ENCODE peak calls at places on chromosomes 6 and 20, in five cellular contexts. E is CD8-positive, alpha-beta memory T cell; H is tibial artery; P is adrenal gland; C is neuronal stem cell. T is an unnamed sample. For H3K4me1, H3K36me3 and H3K9me3, the result is how much of the 10 kb centered on the place peaks cover.

GRCh38 chr20:61922936-61923335 is 142.7 kb downstream of the TAF4 start:
- DNase-seq in E (no peak), H (no peak), P (no peak), C (no peak), T (no peak)

GRCh38 chr6:3384346-3385143 is 72.3 kb downstream of the SLC22A23 start:
- DNase-seq in E (no peak), H (no peak), P (no peak), C (no peak), T (no peak)

GRCh38 chr6:45704056-45704790 is 311.4 kb downstream of the CLIC5 start:
- DNase-seq in E (no peak), H (no peak), P (no peak), C (no peak), T (no peak)

GRCh38 chr6:138691595-138692057 is 81.9 kb upstream of the CCDC28A start:
- DNase-seq in E (no peak), H (no peak), P (peak), C (peak), T (no peak)

GRCh38 chr6:4774715-4775590 is 1.3 kb upstream of the CDYL start:
- DNase-seq in E (peak), H (peak), P (peak), C (no peak), T (no peak)

GRCh38 chr6:42099340-42100028 is 42.9 kb downstream of the C6orf132 start:
- DNase-seq in E (no peak), H (no peak), P (peak), C (no peak), T (no peak)

GRCh38 chr20:58102744-58103516 is 125.5 kb downstream of the ANKRD60 start:
- DNase-seq in E (no peak), H (no peak), P (no peak), C (no peak), T (no peak)

GRCh38 chr6:6851059-6851658 is 256.6 kb upstream of the RREB1 start:
- DNase-seq in E (no peak), H (peak), P (peak), C (no peak), T (no peak)

GRCh38 chr6:3610206-3610605 is 141.3 kb downstream of the PXDC1 start:
- DNase-seq in E (no peak), H (no peak), P (no peak), C (no peak), T (no peak)

GRCh38 chr20:56247954-56248782 is at the start of gene MC3R:
- DNase-seq in E (peak), H (no peak), P (peak), C (peak), T (peak)

GRCh38 chr6:26026833-26027490 is 60.3 kb upstream of the HFE start:
- DNase-seq in E (peak), H (peak), P (peak), C (peak), T (peak)

GRCh38 chr6:85581572-85581971 is 12.1 kb downstream of the SNX14 start:
- DNase-seq in E (no peak), H (no peak), P (no peak), C (no peak), T (no peak)

GRCh38 chr6:53929340-53930120 is 134.7 kb downstream of the LRRC1 start:
- DNase-seq in E (no peak), H (no peak), P (no peak), C (no peak), T (no peak)

GRCh38 chr6:48069280-48069679 is 41.7 kb downstream of the PTCHD4 start:
- DNase-seq in E (no peak), H (no peak), P (no peak), C (no peak), T (no peak)

GRCh38 chr6:136158398-136158797 is 91.7 kb downstream of the MTFR2 start:
- DNase-seq in E (no peak), H (no peak), P (peak), C (no peak), T (no peak)

GRCh38 chr6:30707281-30707850 is 9.7 kb downstream of the MDC1 start:
- DNase-seq in E (no peak), H (no peak), P (no peak), C (no peak), T (no peak)

GRCh38 chr6:72757926-72758325 is 136.1 kb downstream of the KCNQ5 start:
- DNase-seq in E (no peak), H (no peak), P (no peak), C (no peak), T (no peak)

GRCh38 chr6:111552241-111552744 is 53.4 kb downstream of the TRAF3IP2 start:
- DNase-seq in E (no peak), H (peak), P (peak), C (peak), T (peak)
- H3K4me1 ChIP-seq in E (under half), H (under half), P (under half), C (under half), T (under half)

DNA sequence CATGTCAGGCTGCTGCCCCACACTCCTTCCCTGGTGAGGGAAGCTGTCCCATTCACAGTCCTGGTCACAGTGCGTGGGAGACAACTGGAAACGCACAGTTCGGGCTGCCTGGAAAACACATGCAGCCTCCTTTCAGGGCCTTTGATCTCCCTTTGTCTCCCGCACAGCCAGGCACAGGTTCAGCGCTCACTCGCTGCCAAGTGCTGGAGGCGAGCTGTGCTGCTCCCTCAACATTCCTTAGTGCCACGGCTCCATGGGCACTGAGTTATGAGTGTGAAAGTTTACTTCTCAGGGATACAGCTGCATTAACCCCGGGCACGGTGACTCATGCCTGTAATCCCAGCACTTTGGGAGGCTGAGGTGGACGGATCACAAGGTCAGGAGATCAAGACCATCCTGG is 9.1 kb downstream of the YTHDF1 start:
- DNase-seq in E (no peak), H (no peak), P (peak), C (no peak), T (no peak)
- H3K36me3 ChIP-seq in E (under half), H (half or more), P (half or more), C (half or more), T (half or more)

GRCh38 chr20:22582960-22583772 is 1.2 kb downstream of the FOXA2 start:
- DNase-seq in E (no peak), H (no peak), P (no peak), C (no peak), T (no peak)
- H3K9me3 ChIP-seq in E (under half), H (under half), P (under half), C (under half), T (under half)

GRCh38 chr6:36663504-36664446 is 14.7 kb upstream of the CDKN1A start:
- DNase-seq in E (no peak), H (no peak), P (no peak), C (no peak), T (no peak)
- H3K4me1 ChIP-seq in E (under half), H (under half), P (under half), C (under half), T (under half)

GRCh38 chr20:64027981-64028685 is 7.8 kb upstream of the C20orf204 start:
- DNase-seq in E (no peak), H (no peak), P (no peak), C (no peak), T (no peak)
- H3K36me3 ChIP-seq in E (half or more), H (half or more), P (half or more), C (half or more), T (half or more)

DNA sequence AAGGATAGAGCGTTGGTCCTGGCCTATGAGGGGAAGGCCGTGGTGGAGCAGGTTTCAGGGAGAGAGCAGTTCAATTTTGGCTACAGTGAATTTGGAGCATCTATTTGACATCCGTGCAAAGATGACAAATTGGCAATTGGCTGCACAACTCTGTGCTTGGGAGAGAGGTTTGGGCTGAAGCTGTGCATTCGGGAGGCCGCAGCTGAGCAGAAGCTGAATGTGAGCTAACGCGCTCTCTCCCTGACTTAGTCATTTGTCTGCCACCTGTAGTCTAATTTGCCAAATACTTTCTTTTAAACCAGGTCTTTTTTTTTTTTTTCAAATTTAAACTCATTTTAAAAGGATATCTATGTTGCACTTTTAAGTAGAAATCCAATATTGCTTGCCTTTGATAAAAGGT is 78.8 kb downstream of the PHACTR3 start:
- DNase-seq in E (no peak), H (no peak), P (no peak), C (no peak), T (no peak)
- H3K9me3 ChIP-seq in E (under half), H (under half), P (under half), C (under half), T (under half)

GRCh38 chr6:27871919-27872633 is 40.1 kb downstream of the OR2B2 start:
- DNase-seq in E (peak), H (peak), P (peak), C (peak), T (no peak)
- H3K4me1 ChIP-seq in E (under half), H (under half), P (under half), C (under half), T (under half)

DNA sequence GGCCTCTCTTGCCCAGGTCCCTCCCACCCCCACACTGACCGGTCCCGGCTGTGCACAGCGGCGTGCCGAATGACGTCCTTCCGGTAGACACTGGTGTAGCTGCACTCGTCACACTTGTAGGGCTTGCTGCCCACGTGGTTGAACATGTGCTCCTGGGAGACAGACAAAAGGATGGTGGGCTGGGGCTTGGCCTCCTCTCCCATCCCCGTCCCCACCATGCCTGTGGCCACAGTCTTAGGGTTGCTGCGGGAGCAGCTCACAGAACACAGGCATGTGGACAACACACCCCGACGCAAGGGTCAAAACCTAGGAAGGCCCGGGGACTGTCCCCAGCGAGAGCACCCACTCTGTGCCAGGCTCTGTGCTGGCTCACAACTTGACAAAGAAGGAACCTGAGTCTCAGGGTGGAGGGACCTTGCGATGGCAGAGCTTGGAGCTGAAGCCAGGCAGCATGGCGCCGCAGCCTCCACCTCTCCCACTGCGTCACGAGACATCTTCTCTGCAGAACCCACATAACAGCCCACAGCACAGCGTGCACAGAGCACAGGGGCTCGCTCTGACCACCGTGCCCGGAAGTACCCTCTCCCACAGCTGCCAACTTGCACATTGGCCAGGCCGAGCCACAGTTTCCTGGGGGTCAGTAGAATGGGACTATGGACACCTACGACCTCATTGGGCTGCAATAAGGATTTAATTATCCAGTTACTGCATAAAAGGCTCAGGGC is 9.8 kb downstream of the ZNF335 start:
- DNase-seq in E (no peak), H (peak), P (peak), C (no peak), T (no peak)
- H3K36me3 ChIP-seq in E (half or more), H (half or more), P (half or more), C (half or more), T (half or more)

GRCh38 chr6:919499-919898 is 226.6 kb upstream of the EXOC2 start:
- DNase-seq in E (no peak), H (no peak), P (no peak), C (no peak), T (no peak)

GRCh38 chr6:920512-920911 is 227.6 kb upstream of the EXOC2 start:
- DNase-seq in E (no peak), H (no peak), P (no peak), C (no peak), T (no peak)

GRCh38 chr6:917939-918338 is 225.0 kb upstream of the EXOC2 start:
- DNase-seq in E (no peak), H (no peak), P (no peak), C (no peak), T (no peak)

GRCh38 chr6:924661-925060 is 231.7 kb upstream of the EXOC2 start:
- DNase-seq in E (no peak), H (no peak), P (no peak), C (no peak), T (no peak)

GRCh38 chr6:921400-921799 is 228.5 kb upstream of the EXOC2 start:
- DNase-seq in E (no peak), H (no peak), P (no peak), C (no peak), T (no peak)
- H3K9me3 ChIP-seq in E (under half), H (under half), P (under half), C (under half), T (half or more)

DNA sequence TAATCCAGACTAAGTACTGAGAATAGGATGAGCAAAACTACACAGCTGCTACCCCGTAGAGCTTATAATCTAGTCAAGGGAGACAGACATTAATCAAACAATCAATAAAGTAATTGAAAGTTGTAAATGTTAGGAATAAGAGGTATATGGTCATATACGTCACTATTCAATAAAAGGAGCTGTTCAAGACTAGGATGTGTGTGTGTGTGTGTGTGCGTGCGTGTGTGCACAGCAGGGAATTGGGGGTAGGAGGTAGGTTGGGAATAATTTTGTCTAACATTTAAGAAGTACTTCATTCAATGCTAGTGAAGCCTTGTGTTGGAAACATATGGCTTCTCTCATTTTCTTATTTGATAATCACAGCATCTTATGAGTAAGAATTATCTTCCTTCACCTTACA is 41.8 kb downstream of the SESN1 start:
- DNase-seq in E (no peak), H (no peak), P (no peak), C (peak), T (no peak)
- H3K4me1 ChIP-seq in E (under half), H (under half), P (under half), C (under half), T (under half)

T was measured in NT2/D1.